ENCODE peak calls at places on chromosomes 12 and 14, in six cellular contexts. P, I, V, N, S and Q are unnamed samples. For H3K9me3, the result is how much of the 10 kb centered on the place peaks cover.

GRCh38 chr12:49824886-49825285 is 3.3 kb downstream of the NCKAP5L start:
- DNase-seq in P (no peak), I (no peak), V (no peak), N (no peak), S (no peak), Q (no peak)

GRCh38 chr12:98838282-98838681 is 193.2 kb downstream of the APAF1 start:
- DNase-seq in P (no peak), I (no peak), V (no peak), N (no peak), S (no peak), Q (peak)

GRCh38 chr14:90375934-90376333 is 20.9 kb upstream of the CALM1 start:
- DNase-seq in P (no peak), I (no peak), V (no peak), N (no peak), S (no peak), Q (no peak)

GRCh38 chr14:52875707-52876106 is 75.1 kb downstream of the FERMT2 start:
- DNase-seq in P (no peak), I (no peak), V (no peak), N (no peak), S (no peak), Q (no peak)

GRCh38 chr14:25086817-25087396 is 37.0 kb upstream of the STXBP6 start:
- DNase-seq in P (no peak), I (no peak), V (no peak), N (no peak), S (no peak), Q (no peak)

GRCh38 chr14:83463500-83464098 is 1929.9 kb upstream of the SEL1L start:
- DNase-seq in P (peak), I (peak), V (peak), N (no peak), S (no peak), Q (peak)

GRCh38 chr14:90573385-90574105 is 176.7 kb downstream of the CALM1 start:
- DNase-seq in P (peak), I (no peak), V (no peak), N (no peak), S (peak), Q (no peak)

GRCh38 chr12:107748472-107748871 is 12.5 kb downstream of the PRDM4 start:
- DNase-seq in P (no peak), I (no peak), V (no peak), N (no peak), S (no peak), Q (no peak)

GRCh38 chr14:78902010-78902623 is 731.9 kb downstream of the NRXN3 start:
- DNase-seq in P (no peak), I (peak), V (no peak), N (no peak), S (no peak), Q (peak)

GRCh38 chr14:90717916-90718315 is 98.3 kb downstream of the TTC7B start:
- DNase-seq in P (no peak), I (no peak), V (no peak), N (no peak), S (no peak), Q (no peak)

GRCh38 chr14:98809792-98810191 is 462.2 kb downstream of the BCL11B start:
- DNase-seq in P (no peak), I (no peak), V (no peak), N (no peak), S (no peak), Q (no peak)

GRCh38 chr12:42617622-42618021 is 28.1 kb upstream of the PRICKLE1 start:
- DNase-seq in P (no peak), I (no peak), V (no peak), N (no peak), S (no peak), Q (no peak)

GRCh38 chr12:7994731-7995205 is 37.7 kb upstream of the FOXJ2 start:
- DNase-seq in P (no peak), I (no peak), V (no peak), N (no peak), S (no peak), Q (peak)

GRCh38 chr12:25131270-25131669 is 63.7 kb downstream of the DNAI7 start:
- DNase-seq in P (no peak), I (no peak), V (no peak), N (no peak), S (no peak), Q (no peak)

GRCh38 chr14:91363776-91364523 is 53.7 kb downstream of the CCDC88C start:
- DNase-seq in P (no peak), I (no peak), V (no peak), N (no peak), S (no peak), Q (peak)

GRCh38 chr14:90894241-90894640 is 78.0 kb upstream of the TTC7B start:
- DNase-seq in P (no peak), I (no peak), V (no peak), N (no peak), S (no peak), Q (no peak)

GRCh38 chr12:31315089-31315725 is 10.7 kb downstream of the SINHCAF start:
- DNase-seq in P (no peak), I (no peak), V (no peak), N (no peak), S (no peak), Q (no peak)

GRCh38 chr14:57382283-57382682 is 8.1 kb upstream of the NAA30 start:
- DNase-seq in P (no peak), I (no peak), V (no peak), N (no peak), S (no peak), Q (no peak)

GRCh38 chr12:99039367-99040120 is 394.5 kb downstream of the APAF1 start:
- DNase-seq in P (no peak), I (no peak), V (no peak), N (no peak), S (no peak), Q (no peak)

GRCh38 chr12:30200864-30201263 is 417.1 kb upstream of the TMTC1 start:
- DNase-seq in P (no peak), I (no peak), V (no peak), N (no peak), S (no peak), Q (no peak)

GRCh38 chr12:49094104-49094948 is at the start of gene DHH:
- DNase-seq in P (peak), I (peak), V (peak), N (peak), S (peak), Q (peak)

GRCh38 chr12:111570090-111570961 is 28.8 kb downstream of the ATXN2 start:
- DNase-seq in P (no peak), I (no peak), V (no peak), N (no peak), S (no peak), Q (no peak)

GRCh38 chr12:115132145-115132544 is 448.2 kb upstream of the TBX3 start:
- DNase-seq in P (no peak), I (no peak), V (no peak), N (no peak), S (no peak), Q (no peak)

GRCh38 chr14:85565862-85566296 is 35.9 kb downstream of the FLRT2 start:
- DNase-seq in P (no peak), I (no peak), V (no peak), N (no peak), S (no peak), Q (no peak)

GRCh38 chr14:61861320-61861865 is 99.2 kb downstream of the SNAPC1 start:
- DNase-seq in P (no peak), I (no peak), V (no peak), N (no peak), S (no peak), Q (no peak)

GRCh38 chr12:54420766-54421144 is 1.7 kb upstream of the ITGA5 start:
- DNase-seq in P (no peak), I (no peak), V (no peak), N (peak), S (no peak), Q (peak)

GRCh38 chr12:21831671-21832357 is 57.3 kb upstream of the KCNJ8 start:
- DNase-seq in P (peak), I (no peak), V (no peak), N (peak), S (no peak), Q (no peak)

GRCh38 chr14:90554341-90554740 is 157.5 kb downstream of the CALM1 start:
- DNase-seq in P (no peak), I (no peak), V (peak), N (no peak), S (peak), Q (no peak)

GRCh38 chr12:96034631-96035282 is 630 bp downstream of the LTA4H start:
- DNase-seq in P (peak), I (peak), V (peak), N (no peak), S (no peak), Q (peak)

GRCh38 chr14:53871947-53872346 is 84.7 kb downstream of the BMP4 start:
- DNase-seq in P (no peak), I (no peak), V (no peak), N (no peak), S (no peak), Q (no peak)

GRCh38 chr12:47981496-47982260 is 18.3 kb downstream of the TMEM106C start:
- DNase-seq in P (no peak), I (no peak), V (no peak), N (no peak), S (no peak), Q (no peak)

GRCh38 chr14:69281450-69282169 is 21.7 kb downstream of the GALNT16 start:
- DNase-seq in P (no peak), I (no peak), V (no peak), N (no peak), S (no peak), Q (peak)

GRCh38 chr12:104276192-104277131 is 27.1 kb upstream of the EID3 start:
- DNase-seq in P (no peak), I (no peak), V (peak), N (no peak), S (peak), Q (no peak)

GRCh38 chr14:39109893-39110715 is 4.0 kb upstream of the GEMIN2 start:
- DNase-seq in P (no peak), I (no peak), V (no peak), N (no peak), S (no peak), Q (no peak)

GRCh38 chr12:19688489-19688888 is 249.2 kb downstream of the AEBP2 start:
- DNase-seq in P (no peak), I (no peak), V (no peak), N (no peak), S (no peak), Q (no peak)

GRCh38 chr14:68653754-68654153 is 139.1 kb downstream of the ZFP36L1 start:
- DNase-seq in P (peak), I (no peak), V (no peak), N (no peak), S (no peak), Q (peak)

GRCh38 chr14:76320975-76321374 is 55.0 kb upstream of the ESRRB start:
- DNase-seq in P (no peak), I (no peak), V (no peak), N (no peak), S (no peak), Q (no peak)

GRCh38 chr14:76326918-76327689 is 48.8 kb upstream of the ESRRB start:
- DNase-seq in P (no peak), I (no peak), V (no peak), N (no peak), S (peak), Q (no peak)

GRCh38 chr14:76323331-76324050 is 52.4 kb upstream of the ESRRB start:
- DNase-seq in P (no peak), I (no peak), V (no peak), N (no peak), S (no peak), Q (peak)

GRCh38 chr14:76322594-76323220 is 53.2 kb upstream of the ESRRB start:
- DNase-seq in P (no peak), I (no peak), V (no peak), N (no peak), S (peak), Q (peak)

DNA sequence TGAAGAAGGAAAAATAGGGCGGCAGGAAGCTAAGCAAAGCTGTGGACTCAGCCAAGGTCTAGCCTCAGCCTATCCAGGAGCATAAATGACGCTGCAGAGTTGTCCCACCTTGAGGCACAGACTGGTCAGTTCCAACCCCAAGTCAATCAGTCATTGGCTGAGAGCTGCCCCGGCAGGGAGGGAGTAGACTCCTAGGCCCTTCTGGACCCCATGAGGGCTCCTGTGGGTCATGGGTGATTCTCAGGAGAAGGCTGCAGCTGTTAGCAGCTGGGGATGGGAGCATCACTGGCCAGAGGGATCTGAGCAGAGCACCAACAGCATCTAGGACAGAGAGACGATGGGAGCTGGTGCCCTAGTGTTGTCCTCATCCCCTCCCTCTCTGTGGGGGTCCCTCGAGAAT is 51.8 kb upstream of the ESRRB start:
- DNase-seq in P (no peak), I (no peak), V (no peak), N (no peak), S (peak), Q (peak)
- H3K9me3 ChIP-seq in P (under half), I (under half), V (under half), N (under half), S (under half), Q (under half)

GRCh38 chr12:45560689-45561088 is 168.8 kb upstream of the ARID2 start:
- DNase-seq in P (no peak), I (no peak), V (no peak), N (no peak), S (no peak), Q (no peak)
- TF ChIP-seq CTCF in P (no peak), I (no peak), V (no peak), N (no peak), S (no peak), Q (no peak)

GRCh38 chr14:38070213-38070612 is 137.5 kb upstream of the SSTR1 start:
- DNase-seq in P (no peak), I (no peak), V (no peak), N (no peak), S (no peak), Q (no peak)

DNA sequence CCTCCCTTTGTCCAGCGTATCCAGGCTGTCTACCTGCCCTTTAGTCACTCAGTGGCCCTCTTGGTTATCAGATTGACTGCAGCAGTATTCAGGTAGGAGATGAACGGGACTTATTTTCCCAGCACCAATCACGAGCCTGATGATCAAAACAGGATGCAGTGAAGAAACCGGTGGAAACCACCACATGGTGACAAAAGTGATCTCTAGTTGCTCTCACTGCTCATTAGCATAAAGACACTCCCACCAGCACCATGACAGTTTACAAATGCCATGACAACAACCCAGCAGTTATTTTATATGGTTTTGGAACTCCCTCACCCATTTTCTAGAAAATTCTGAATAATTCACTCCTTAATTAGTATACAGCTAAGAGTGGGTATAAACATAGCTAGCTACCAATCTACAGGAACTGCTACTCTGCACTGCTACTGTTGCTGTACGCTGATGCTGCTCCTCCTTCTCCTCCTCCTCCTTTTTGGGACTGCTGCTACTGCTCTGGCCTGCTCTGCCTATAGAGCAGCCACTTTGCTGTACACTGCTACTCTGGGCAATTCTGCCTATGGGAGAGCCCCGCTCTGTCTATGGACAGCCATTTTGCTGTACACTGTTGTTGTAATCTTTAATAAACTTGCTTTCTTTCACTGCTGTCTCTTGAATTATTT is 142.5 kb upstream of the SSTR1 start:
- DNase-seq in P (no peak), I (no peak), V (no peak), N (no peak), S (no peak), Q (no peak)
- H3K9me3 ChIP-seq in P (under half), I (under half), V (under half), N (under half), S (under half), Q (under half)

GRCh38 chr14:51129130-51129529 is 34.2 kb upstream of the TRIM9 start:
- DNase-seq in P (no peak), I (no peak), V (no peak), N (no peak), S (no peak), Q (peak)
- TF ChIP-seq CTCF in P (no peak), I (no peak), V (no peak), N (no peak), S (no peak), Q (peak)